ENCODE peak calls at places on chromosome 6, in eight cellular contexts. G is IMR-90, E is GM12865, D is pancreas, U is heart left ventricle, B is fibroblast of mammary gland, V is upper lobe of right lung, P is GM06990. K is an unnamed sample.

GRCh38 chr6:116011096-116011401 is 49.6 kb downstream of the FRK start:
- DNase-seq in G (no peak), B (no peak), U (no peak), E (no peak), D (no peak), V (no peak), P (no peak), K (no peak)

GRCh38 chr6:73394577-73395354 is at the start of gene DDX43:
- DNase-seq in V (peak), G (no peak), U (peak), B (peak), E (peak), P (peak), D (peak), K (peak)

GRCh38 chr6:129536271-129536670 is 173.7 kb downstream of the ARHGAP18 start:
- DNase-seq in E (no peak), D (no peak), V (no peak), B (no peak), U (no peak), P (no peak), G (no peak), K (no peak)

GRCh38 chr6:21331221-21331620 is 262.3 kb upstream of the SOX4 start:
- DNase-seq in E (no peak), B (no peak), U (peak), P (no peak), V (no peak), D (no peak), G (no peak), K (no peak)

GRCh38 chr6:92623441-92623840 is 795.9 kb downstream of the EPHA7 start:
- DNase-seq in U (no peak), V (no peak), G (no peak), D (no peak), P (no peak), E (no peak), B (no peak), K (no peak)

GRCh38 chr6:42417641-42418112 is 34.0 kb downstream of the TRERF1 start:
- DNase-seq in D (no peak), E (no peak), B (no peak), V (no peak), G (no peak), P (no peak), U (no peak), K (no peak)

GRCh38 chr6:39451831-39452230 is 129.3 kb upstream of the KCNK16 start:
- DNase-seq in U (no peak), D (no peak), B (peak), V (no peak), G (no peak), E (peak), P (no peak), K (no peak)

GRCh38 chr6:168171673-168172352 is 92.8 kb upstream of the FRMD1 start:
- DNase-seq in B (no peak), P (no peak), G (no peak), E (no peak), V (no peak), U (no peak), D (no peak), K (no peak)

GRCh38 chr6:22147983-22148797 is 148.6 kb downstream of the PRL start:
- DNase-seq in E (no peak), V (no peak), B (peak), P (no peak), U (peak), D (peak), G (peak), K (peak)

GRCh38 chr6:77926198-77926752 is 273.4 kb downstream of the MEI4 start:
- DNase-seq in B (no peak), G (no peak), U (no peak), V (no peak), P (no peak), D (no peak), E (peak), K (peak)

GRCh38 chr6:122753688-122754056 is 25.8 kb upstream of the FABP7 start:
- DNase-seq in G (no peak), V (no peak), P (no peak), E (no peak), D (no peak), U (no peak), B (peak), K (no peak)

GRCh38 chr6:27019651-27020552 is 227.6 kb upstream of the PRSS16 start:
- DNase-seq in G (peak), U (peak), D (peak), E (peak), P (peak), B (peak), V (peak), K (peak)

GRCh38 chr6:101079696-101080270 is 198.7 kb upstream of the ASCC3 start:
- DNase-seq in G (no peak), U (no peak), P (no peak), E (no peak), V (no peak), D (no peak), B (no peak), K (no peak)

GRCh38 chr6:4355241-4355640 is 219.9 kb upstream of the ECI2 start:
- DNase-seq in P (no peak), U (no peak), E (no peak), G (peak), D (no peak), B (peak), V (no peak), K (peak)

GRCh38 chr6:48568856-48569255 is 457.9 kb upstream of the PTCHD4 start:
- DNase-seq in U (no peak), D (no peak), V (no peak), E (peak), B (no peak), G (no peak), P (no peak), K (no peak)

GRCh38 chr6:128570439-128571063 is 50.2 kb upstream of the PTPRK start:
- DNase-seq in B (peak), U (no peak), E (no peak), G (no peak), V (no peak), P (no peak), D (no peak), K (no peak)

GRCh38 chr6:36660771-36661471 is 17.6 kb upstream of the CDKN1A start:
- DNase-seq in D (peak), B (peak), G (no peak), V (peak), E (no peak), U (peak), P (no peak), K (no peak)

GRCh38 chr6:128225610-128226009 is 294.8 kb downstream of the PTPRK start:
- DNase-seq in U (no peak), P (no peak), E (no peak), D (no peak), G (no peak), B (no peak), V (no peak), K (no peak)

GRCh38 chr6:52409499-52409898 is 10.6 kb upstream of the EFHC1 start:
- DNase-seq in V (no peak), G (peak), P (no peak), B (peak), D (no peak), U (no peak), E (no peak), K (peak)

GRCh38 chr6:133726188-133726587 is 162.7 kb upstream of the TCF21 start:
- DNase-seq in U (no peak), V (no peak), B (no peak), G (no peak), P (no peak), D (no peak), E (no peak), K (no peak)

GRCh38 chr6:32852018-32852843 is 1.3 kb downstream of the TAP1 start:
- DNase-seq in U (peak), D (no peak), V (no peak), P (no peak), B (no peak), G (no peak), E (peak), K (no peak)

GRCh38 chr6:145075425-145075824 is 659.9 kb downstream of the EPM2A start:
- DNase-seq in E (no peak), G (no peak), D (no peak), U (no peak), V (no peak), B (no peak), P (no peak), K (no peak)

GRCh38 chr6:74170118-74170517 is 474.1 kb downstream of the CD109 start:
- DNase-seq in D (no peak), V (no peak), G (peak), B (peak), U (no peak), E (no peak), P (no peak), K (peak)

GRCh38 chr6:16769131-16769985 is 8.1 kb upstream of the ATXN1 start:
- DNase-seq in U (peak), D (no peak), E (peak), V (no peak), G (peak), P (peak), B (peak), K (peak)

GRCh38 chr6:8819446-8819845 is 384.1 kb upstream of the SLC35B3 start:
- DNase-seq in B (no peak), D (no peak), V (no peak), G (no peak), U (no peak), P (no peak), E (no peak), K (no peak)

DNA sequence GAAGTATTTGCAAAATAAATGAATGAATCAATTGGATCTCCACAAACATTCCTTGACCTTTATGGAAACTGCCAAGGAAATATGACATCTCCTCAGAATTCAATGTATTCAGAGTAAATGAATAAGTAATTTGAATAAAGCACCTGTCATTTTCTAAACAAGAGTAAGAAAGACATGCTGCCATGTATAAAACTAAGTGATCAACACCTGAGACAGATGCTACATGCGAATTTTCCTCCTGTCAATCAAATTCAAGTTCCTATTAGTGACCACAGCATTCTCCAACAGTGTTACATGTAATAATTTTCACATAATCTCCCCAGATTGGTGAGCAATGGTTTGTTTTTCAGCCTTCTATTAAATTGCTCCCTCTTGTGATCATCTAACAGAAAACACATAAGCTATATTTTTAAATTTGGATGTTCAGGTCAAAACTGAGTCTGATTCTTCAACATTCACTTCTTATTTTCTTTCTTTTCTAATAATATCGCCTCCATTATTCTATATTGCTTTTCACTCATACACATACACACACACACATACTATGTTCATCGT is 163.2 kb upstream of the RNF217 start:
- DNase-seq in V (no peak), D (no peak), P (no peak), B (peak), E (no peak), U (no peak), G (no peak), K (peak)
- TF ChIP-seq CTCF in V (no peak), D (no peak), P (no peak), B (peak), E (no peak), U (no peak), G (peak), K (no peak)

DNA sequence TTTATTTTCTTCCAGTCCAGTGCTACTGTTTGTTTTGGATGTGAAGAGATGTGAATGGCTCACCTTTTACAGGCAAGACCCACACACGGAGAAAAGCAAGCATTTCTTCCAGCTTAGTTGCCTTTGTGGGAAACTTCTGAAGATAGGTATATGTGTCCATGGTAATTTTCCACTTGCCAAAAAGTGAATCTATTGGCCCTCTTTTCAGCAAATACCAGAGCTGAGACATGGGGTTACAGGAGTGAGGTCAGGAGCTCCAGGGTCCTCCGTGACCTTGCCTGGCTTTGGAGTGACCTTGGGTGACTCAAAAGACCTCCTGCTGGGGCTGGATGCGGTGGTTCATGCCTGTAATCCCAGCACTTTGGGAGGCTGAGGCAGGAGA is 166.7 kb downstream of the SCML4 start:
- DNase-seq in B (no peak), E (no peak), G (no peak), D (no peak), P (peak), V (no peak), U (no peak), K (no peak)
- H3K4me3 ChIP-seq in B (no peak), E (peak), G (no peak), D (no peak), P (no peak), V (no peak), U (no peak), K (no peak)

GRCh38 chr6:160172704-160173103 is 51.1 kb downstream of the SLC22A1 start:
- DNase-seq in B (no peak), D (no peak), E (no peak), U (no peak), V (no peak), G (no peak), P (no peak), K (no peak)
- TF ChIP-seq CTCF in B (no peak), D (no peak), E (no peak), U (no peak), V (no peak), G (no peak), P (no peak), K (no peak)

GRCh38 chr6:44012078-44012493 is 115.2 kb downstream of the MRPL14 start:
- DNase-seq in V (peak), G (peak), D (no peak), E (no peak), B (peak), U (no peak), P (no peak), K (peak)
- H3K4me3 ChIP-seq in V (no peak), G (no peak), D (no peak), E (no peak), B (no peak), U (no peak), P (no peak), K (no peak)

GRCh38 chr6:139030211-139030530 is 1.6 kb downstream of the ABRACL start:
- DNase-seq in D (no peak), B (no peak), V (no peak), E (no peak), G (no peak), P (no peak), U (no peak), K (peak)

GRCh38 chr6:139028242-139028657 is 295 bp upstream of the ABRACL start:
- DNase-seq in B (peak), D (no peak), P (no peak), E (no peak), U (no peak), G (no peak), V (no peak), K (peak)

GRCh38 chr6:139029470-139030210 is 1.1 kb downstream of the ABRACL start:
- DNase-seq in E (peak), U (peak), D (peak), V (peak), P (no peak), B (peak), G (peak), K (peak)

GRCh38 chr6:139027620-139028182 is 844 bp upstream of the ABRACL start:
- DNase-seq in P (peak), D (no peak), G (peak), B (peak), U (no peak), E (peak), V (no peak), K (peak)

GRCh38 chr6:139028658-139029469 is at the start of gene ABRACL:
- DNase-seq in P (peak), G (peak), B (peak), D (peak), V (peak), U (peak), E (peak), K (peak)
- TF ChIP-seq CTCF in P (no peak), G (no peak), B (no peak), D (no peak), V (no peak), U (no peak), E (no peak), K (no peak)